ENCODE peak calls at places on chromosomes 13 and 19, in eight cellular contexts. One of them, this sample, is unnamed.

GRCh38 chr13:110474713-110475112 is 86.8 kb downstream of the RAB20 start:
- DNase-seq in erythroblast: no peak
- DNase-seq in breast epithelium: no peak
- DNase-seq in Peyer's patch: no peak
- DNase-seq in tibial nerve: no peak
- DNase-seq in H54: no peak
- DNase-seq in stomach: no peak
- DNase-seq in adrenal gland: no peak
- DNase-seq in this sample: peak

GRCh38 chr19:19385900-19386339 is 19.6 kb upstream of the GATAD2A start:
- DNase-seq in H54: peak
- DNase-seq in adrenal gland: peak
- DNase-seq in Peyer's patch: peak
- DNase-seq in tibial nerve: no peak
- DNase-seq in breast epithelium: no peak
- DNase-seq in erythroblast: no peak
- DNase-seq in stomach: no peak
- DNase-seq in this sample: no peak

GRCh38 chr19:17235618-17236413 is 9.8 kb downstream of the OCEL1 start:
- DNase-seq in H54: no peak
- DNase-seq in adrenal gland: peak
- DNase-seq in breast epithelium: peak
- DNase-seq in Peyer's patch: peak
- DNase-seq in stomach: peak
- DNase-seq in tibial nerve: peak
- DNase-seq in erythroblast: peak
- DNase-seq in this sample: peak

GRCh38 chr19:33175886-33176669 is 18.1 kb upstream of the LRP3 start:
- DNase-seq in erythroblast: peak
- DNase-seq in Peyer's patch: no peak
- DNase-seq in breast epithelium: no peak
- DNase-seq in stomach: no peak
- DNase-seq in adrenal gland: no peak
- DNase-seq in tibial nerve: no peak
- DNase-seq in H54: no peak
- DNase-seq in this sample: peak

GRCh38 chr13:50580684-50581305 is 262.7 kb downstream of the DLEU7 start:
- DNase-seq in H54: no peak
- DNase-seq in tibial nerve: no peak
- DNase-seq in erythroblast: no peak
- DNase-seq in Peyer's patch: no peak
- DNase-seq in stomach: no peak
- DNase-seq in breast epithelium: no peak
- DNase-seq in adrenal gland: no peak
- DNase-seq in this sample: peak

GRCh38 chr13:57946361-57946760 is 314.8 kb downstream of the PCDH17 start:
- DNase-seq in stomach: no peak
- DNase-seq in H54: no peak
- DNase-seq in breast epithelium: no peak
- DNase-seq in erythroblast: no peak
- DNase-seq in tibial nerve: no peak
- DNase-seq in Peyer's patch: no peak
- DNase-seq in adrenal gland: no peak
- DNase-seq in this sample: no peak

GRCh38 chr19:48468806-48469055 is 438 bp upstream of the CYTH2 start:
- DNase-seq in erythroblast: no peak
- DNase-seq in H54: no peak
- DNase-seq in adrenal gland: peak
- DNase-seq in Peyer's patch: no peak
- DNase-seq in breast epithelium: no peak
- DNase-seq in stomach: no peak
- DNase-seq in tibial nerve: no peak
- DNase-seq in this sample: no peak

GRCh38 chr13:26663801-26664200 is 96.8 kb downstream of the GPR12 start:
- DNase-seq in breast epithelium: no peak
- DNase-seq in erythroblast: no peak
- DNase-seq in H54: no peak
- DNase-seq in Peyer's patch: no peak
- DNase-seq in adrenal gland: no peak
- DNase-seq in stomach: no peak
- DNase-seq in tibial nerve: no peak
- DNase-seq in this sample: no peak

DNA sequence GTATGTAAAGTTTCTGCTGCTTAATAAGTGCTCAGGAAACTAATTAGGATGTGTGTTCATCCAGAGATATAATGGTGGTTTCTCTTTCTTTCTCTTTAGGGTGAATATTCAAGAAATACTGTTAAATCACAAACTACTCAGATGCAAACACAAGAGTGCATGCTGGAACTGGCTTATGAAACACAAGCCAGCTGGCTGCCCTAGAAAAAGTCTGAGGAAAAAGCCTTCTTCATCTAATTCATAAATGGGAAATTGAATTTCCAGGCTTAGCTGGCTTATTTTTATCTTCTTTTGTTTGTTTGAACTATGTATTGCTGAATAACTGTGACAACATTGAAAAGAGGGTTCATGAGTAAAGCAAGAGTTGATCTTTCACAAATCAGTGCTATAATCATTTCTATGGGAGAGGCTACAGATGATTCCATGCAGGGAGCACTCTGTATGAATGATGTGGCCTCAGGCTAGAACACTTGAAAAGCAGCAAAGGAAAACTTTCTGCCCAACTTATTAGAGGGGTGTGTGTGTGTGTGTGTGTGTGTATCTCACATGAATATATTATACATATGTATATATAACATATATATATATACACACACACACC is 69.8 kb upstream of the SCEL start:
- DNase-seq in stomach: no peak
- DNase-seq in tibial nerve: no peak
- DNase-seq in erythroblast: no peak
- DNase-seq in breast epithelium: no peak
- DNase-seq in Peyer's patch: no peak
- DNase-seq in H54: no peak
- DNase-seq in adrenal gland: no peak
- DNase-seq in this sample: no peak
- TF ChIP-seq POLR2A in stomach: no peak
- TF ChIP-seq POLR2A in tibial nerve: no peak
- TF ChIP-seq POLR2A in erythroblast: no peak
- TF ChIP-seq POLR2A in breast epithelium: no peak
- TF ChIP-seq POLR2A in Peyer's patch: no peak
- TF ChIP-seq POLR2A in H54: no peak
- TF ChIP-seq POLR2A in adrenal gland: no peak
- TF ChIP-seq POLR2A in this sample: no peak

GRCh38 chr13:32537580-32538233 is 888 bp downstream of the N4BP2L2 start:
- DNase-seq in adrenal gland: peak
- DNase-seq in erythroblast: no peak
- DNase-seq in Peyer's patch: peak
- DNase-seq in stomach: peak
- DNase-seq in breast epithelium: no peak
- DNase-seq in H54: no peak
- DNase-seq in tibial nerve: no peak
- DNase-seq in this sample: no peak

GRCh38 chr13:32535748-32536147 is 2.8 kb downstream of the N4BP2L2 start:
- DNase-seq in H54: no peak
- DNase-seq in tibial nerve: no peak
- DNase-seq in stomach: no peak
- DNase-seq in breast epithelium: no peak
- DNase-seq in adrenal gland: no peak
- DNase-seq in erythroblast: no peak
- DNase-seq in Peyer's patch: no peak
- DNase-seq in this sample: no peak

GRCh38 chr13:32535140-32535539 is 3.5 kb downstream of the N4BP2L2 start:
- DNase-seq in Peyer's patch: no peak
- DNase-seq in adrenal gland: no peak
- DNase-seq in tibial nerve: no peak
- DNase-seq in erythroblast: no peak
- DNase-seq in stomach: no peak
- DNase-seq in H54: no peak
- DNase-seq in breast epithelium: no peak
- DNase-seq in this sample: peak

GRCh38 chr13:32538234-32538620 is 368 bp downstream of the N4BP2L2 start:
- DNase-seq in adrenal gland: peak
- DNase-seq in breast epithelium: peak
- DNase-seq in Peyer's patch: peak
- DNase-seq in stomach: peak
- DNase-seq in tibial nerve: no peak
- DNase-seq in erythroblast: peak
- DNase-seq in H54: peak
- DNase-seq in this sample: peak

GRCh38 chr13:32538621-32539246 is at the start of gene N4BP2L2:
- DNase-seq in H54: peak
- DNase-seq in stomach: peak
- DNase-seq in Peyer's patch: peak
- DNase-seq in adrenal gland: peak
- DNase-seq in erythroblast: peak
- DNase-seq in tibial nerve: peak
- DNase-seq in breast epithelium: peak
- DNase-seq in this sample: peak
- TF ChIP-seq POLR2A in H54: peak
- TF ChIP-seq POLR2A in stomach: no peak
- TF ChIP-seq POLR2A in Peyer's patch: no peak
- TF ChIP-seq POLR2A in adrenal gland: no peak
- TF ChIP-seq POLR2A in erythroblast: peak
- TF ChIP-seq POLR2A in tibial nerve: peak
- TF ChIP-seq POLR2A in breast epithelium: peak
- TF ChIP-seq POLR2A in this sample: peak

GRCh38 chr19:55494172-55494761 is 6.0 kb downstream of the SSC5D start:
- DNase-seq in adrenal gland: no peak
- DNase-seq in Peyer's patch: no peak
- DNase-seq in breast epithelium: no peak
- DNase-seq in H54: no peak
- DNase-seq in tibial nerve: no peak
- DNase-seq in erythroblast: no peak
- DNase-seq in stomach: no peak
- DNase-seq in this sample: peak
- TF ChIP-seq POLR2A in adrenal gland: no peak
- TF ChIP-seq POLR2A in Peyer's patch: no peak
- TF ChIP-seq POLR2A in breast epithelium: no peak
- TF ChIP-seq POLR2A in H54: peak
- TF ChIP-seq POLR2A in tibial nerve: no peak
- TF ChIP-seq POLR2A in erythroblast: no peak
- TF ChIP-seq POLR2A in stomach: no peak
- TF ChIP-seq POLR2A in this sample: peak

GRCh38 chr13:99197257-99197651 is 3.4 kb upstream of the UBAC2 start:
- DNase-seq in adrenal gland: no peak
- DNase-seq in H54: no peak
- DNase-seq in breast epithelium: no peak
- DNase-seq in tibial nerve: no peak
- DNase-seq in erythroblast: no peak
- DNase-seq in stomach: no peak
- DNase-seq in Peyer's patch: no peak
- DNase-seq in this sample: no peak
- TF ChIP-seq POLR2A in adrenal gland: no peak
- TF ChIP-seq POLR2A in H54: no peak
- TF ChIP-seq POLR2A in breast epithelium: no peak
- TF ChIP-seq POLR2A in tibial nerve: no peak
- TF ChIP-seq POLR2A in erythroblast: no peak
- TF ChIP-seq POLR2A in stomach: no peak
- TF ChIP-seq POLR2A in Peyer's patch: no peak
- TF ChIP-seq POLR2A in this sample: no peak

GRCh38 chr19:15254547-15254946 is 22.3 kb upstream of the EPHX3 start:
- DNase-seq in stomach: no peak
- DNase-seq in tibial nerve: no peak
- DNase-seq in Peyer's patch: no peak
- DNase-seq in erythroblast: no peak
- DNase-seq in breast epithelium: no peak
- DNase-seq in adrenal gland: no peak
- DNase-seq in H54: no peak
- DNase-seq in this sample: no peak
- TF ChIP-seq POLR2A in stomach: no peak
- TF ChIP-seq POLR2A in tibial nerve: no peak
- TF ChIP-seq POLR2A in Peyer's patch: no peak
- TF ChIP-seq POLR2A in erythroblast: no peak
- TF ChIP-seq POLR2A in breast epithelium: no peak
- TF ChIP-seq POLR2A in adrenal gland: no peak
- TF ChIP-seq POLR2A in H54: no peak
- TF ChIP-seq POLR2A in this sample: no peak

DNA sequence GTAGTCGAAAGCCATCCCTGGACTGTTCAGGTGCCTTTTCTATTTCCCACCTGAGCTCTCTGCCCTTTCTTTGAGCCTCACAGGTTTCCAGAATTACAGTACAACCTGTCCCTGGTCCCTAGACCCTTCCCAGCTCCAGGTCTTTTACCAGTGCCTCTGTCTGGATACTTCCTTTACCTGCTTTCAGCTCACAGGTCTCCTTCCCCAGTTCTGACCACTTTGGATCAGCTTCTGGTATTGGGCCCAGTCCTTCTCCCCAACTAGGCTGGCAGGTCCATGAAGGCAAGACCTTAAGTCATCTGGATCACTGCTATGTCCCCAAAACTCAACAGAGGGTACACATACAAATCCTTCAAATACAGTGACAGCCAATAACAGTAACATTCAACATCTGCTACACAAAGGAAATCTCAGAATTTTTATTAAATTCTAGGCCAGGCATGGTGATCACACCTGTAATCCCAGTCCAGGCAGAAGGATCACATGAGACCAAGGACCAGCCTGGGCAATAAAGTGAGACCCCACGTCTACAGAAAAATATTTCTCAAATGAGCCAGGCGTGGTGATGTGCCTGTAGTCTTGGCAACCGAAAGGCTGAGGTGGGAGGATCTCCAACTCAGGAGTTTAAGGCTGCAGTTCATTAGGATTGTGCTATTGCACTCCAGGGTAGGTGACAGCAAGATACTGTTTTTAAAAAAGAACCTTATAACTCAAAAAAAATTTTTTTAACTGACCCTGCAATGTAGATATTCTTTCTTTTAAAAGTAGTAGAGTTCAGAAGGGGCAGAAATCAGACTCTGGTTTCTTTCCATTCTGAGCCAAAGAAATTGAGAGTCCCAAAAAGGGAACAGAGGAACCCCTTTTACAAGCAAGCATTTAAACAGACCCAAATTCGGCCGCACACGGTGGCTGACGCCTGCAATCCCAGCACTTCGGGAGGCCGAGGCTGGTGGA is 1.3 kb downstream of the RPS16 start:
- DNase-seq in erythroblast: no peak
- DNase-seq in tibial nerve: no peak
- DNase-seq in Peyer's patch: no peak
- DNase-seq in adrenal gland: no peak
- DNase-seq in H54: no peak
- DNase-seq in stomach: no peak
- DNase-seq in breast epithelium: no peak
- DNase-seq in this sample: no peak
- TF ChIP-seq POLR2A in erythroblast: no peak
- TF ChIP-seq POLR2A in tibial nerve: no peak
- TF ChIP-seq POLR2A in Peyer's patch: no peak
- TF ChIP-seq POLR2A in adrenal gland: no peak
- TF ChIP-seq POLR2A in H54: no peak
- TF ChIP-seq POLR2A in stomach: no peak
- TF ChIP-seq POLR2A in breast epithelium: no peak
- TF ChIP-seq POLR2A in this sample: no peak

DNA sequence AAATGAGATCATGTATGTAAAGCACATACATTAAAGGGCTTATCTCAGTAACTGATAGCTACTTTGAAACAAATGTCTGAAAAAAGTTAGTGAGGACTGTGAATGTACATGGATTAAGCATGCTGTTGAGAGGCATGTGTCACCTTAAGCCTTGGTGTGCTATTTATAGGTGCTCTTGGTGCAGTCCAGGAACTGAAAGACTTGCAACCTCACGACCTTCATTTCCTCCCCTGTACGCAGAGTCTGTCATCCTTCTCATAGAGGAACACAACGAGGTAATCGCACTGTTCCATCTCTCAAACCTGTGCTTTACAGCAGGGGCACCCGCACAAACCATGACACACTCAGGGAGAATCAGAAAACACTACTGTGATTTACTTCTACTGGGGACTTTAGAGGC is 65.6 kb downstream of the UFM1 start:
- DNase-seq in stomach: no peak
- DNase-seq in H54: no peak
- DNase-seq in erythroblast: no peak
- DNase-seq in adrenal gland: no peak
- DNase-seq in tibial nerve: no peak
- DNase-seq in breast epithelium: no peak
- DNase-seq in Peyer's patch: no peak
- DNase-seq in this sample: no peak
- TF ChIP-seq POLR2A in stomach: no peak
- TF ChIP-seq POLR2A in H54: no peak
- TF ChIP-seq POLR2A in erythroblast: no peak
- TF ChIP-seq POLR2A in adrenal gland: no peak
- TF ChIP-seq POLR2A in tibial nerve: no peak
- TF ChIP-seq POLR2A in breast epithelium: no peak
- TF ChIP-seq POLR2A in Peyer's patch: no peak
- TF ChIP-seq POLR2A in this sample: no peak

This sample was measured in IMR-90.